ENCODE peak calls at places on chromosome 15, in six cellular contexts. One of them, this sample, is unnamed. For H3K4me1, the result is how much of the 10 kb centered on the place peaks cover.

GRCh38 chr15:41689834-41690233 is 29.6 kb downstream of the MGA start:
- DNase-seq in IMR-90: no peak
- DNase-seq in H9: no peak
- DNase-seq in neuronal stem cell: no peak
- DNase-seq in mesenchymal stem cell: no peak
- DNase-seq in H1: no peak
- DNase-seq in this sample: no peak

GRCh38 chr15:72437650-72438316 is 36.3 kb upstream of the ARIH1 start:
- DNase-seq in IMR-90: no peak
- DNase-seq in H9: no peak
- DNase-seq in neuronal stem cell: no peak
- DNase-seq in mesenchymal stem cell: no peak
- DNase-seq in H1: no peak
- DNase-seq in this sample: no peak

GRCh38 chr15:40108061-40108854 is 421 bp downstream of the BMF start:
- DNase-seq in IMR-90: peak
- DNase-seq in H9: no peak
- DNase-seq in neuronal stem cell: no peak
- DNase-seq in mesenchymal stem cell: peak
- DNase-seq in H1: no peak
- DNase-seq in this sample: peak

GRCh38 chr15:91291673-91292072 is 191.6 kb downstream of the SV2B start:
- DNase-seq in IMR-90: peak
- DNase-seq in H9: peak
- DNase-seq in neuronal stem cell: no peak
- DNase-seq in mesenchymal stem cell: no peak
- DNase-seq in H1: no peak
- DNase-seq in this sample: peak

GRCh38 chr15:67839358-67839928 is 402 bp downstream of the RNU6-1 start:
- DNase-seq in IMR-90: peak
- DNase-seq in H9: no peak
- DNase-seq in neuronal stem cell: no peak
- DNase-seq in mesenchymal stem cell: peak
- DNase-seq in H1: no peak
- DNase-seq in this sample: peak

GRCh38 chr15:55789066-55789660 is 46.2 kb upstream of the PRTG start:
- DNase-seq in IMR-90: no peak
- DNase-seq in H9: peak
- DNase-seq in neuronal stem cell: no peak
- DNase-seq in mesenchymal stem cell: no peak
- DNase-seq in H1: peak
- DNase-seq in this sample: peak

GRCh38 chr15:41894791-41895463 is 1.1 kb upstream of the SPTBN5 start:
- DNase-seq in IMR-90: peak
- DNase-seq in H9: peak
- DNase-seq in neuronal stem cell: no peak
- DNase-seq in mesenchymal stem cell: peak
- DNase-seq in H1: peak
- DNase-seq in this sample: peak

GRCh38 chr15:66785637-66786036 is 83.6 kb downstream of the SMAD6 start:
- DNase-seq in IMR-90: peak
- DNase-seq in H9: no peak
- DNase-seq in neuronal stem cell: no peak
- DNase-seq in mesenchymal stem cell: peak
- DNase-seq in H1: no peak
- DNase-seq in this sample: no peak

GRCh38 chr15:91465696-91466095 is 365.6 kb downstream of the SV2B start:
- DNase-seq in IMR-90: no peak
- DNase-seq in H9: no peak
- DNase-seq in neuronal stem cell: no peak
- DNase-seq in mesenchymal stem cell: no peak
- DNase-seq in H1: no peak
- DNase-seq in this sample: no peak

GRCh38 chr15:32993285-32993684 is 201.2 kb downstream of the FMN1 start:
- DNase-seq in IMR-90: no peak
- DNase-seq in H9: no peak
- DNase-seq in neuronal stem cell: no peak
- DNase-seq in mesenchymal stem cell: peak
- DNase-seq in H1: no peak
- DNase-seq in this sample: peak

GRCh38 chr15:40785814-40786213 is 16.0 kb downstream of the C15orf62 start:
- DNase-seq in IMR-90: peak
- DNase-seq in H9: no peak
- DNase-seq in neuronal stem cell: no peak
- DNase-seq in mesenchymal stem cell: no peak
- DNase-seq in H1: no peak
- DNase-seq in this sample: no peak

GRCh38 chr15:95284933-95285401 is 1045.5 kb upstream of the NR2F2 start:
- DNase-seq in IMR-90: peak
- DNase-seq in H9: no peak
- DNase-seq in neuronal stem cell: peak
- DNase-seq in mesenchymal stem cell: peak
- DNase-seq in H1: no peak
- DNase-seq in this sample: peak

GRCh38 chr15:33547876-33548275 is 237.1 kb downstream of the RYR3 start:
- DNase-seq in IMR-90: peak
- DNase-seq in H9: peak
- DNase-seq in neuronal stem cell: peak
- DNase-seq in mesenchymal stem cell: peak
- DNase-seq in H1: peak
- DNase-seq in this sample: peak

GRCh38 chr15:47378527-47378926 is 338.8 kb upstream of the SEMA6D start:
- DNase-seq in IMR-90: no peak
- DNase-seq in H9: no peak
- DNase-seq in neuronal stem cell: no peak
- DNase-seq in mesenchymal stem cell: no peak
- DNase-seq in H1: no peak
- DNase-seq in this sample: no peak

GRCh38 chr15:92074646-92075045 is 221.1 kb downstream of the SLCO3A1 start:
- DNase-seq in IMR-90: peak
- DNase-seq in H9: no peak
- DNase-seq in neuronal stem cell: no peak
- DNase-seq in mesenchymal stem cell: no peak
- DNase-seq in H1: no peak
- DNase-seq in this sample: peak

GRCh38 chr15:33729648-33730047 is 238.6 kb upstream of the CHRM5 start:
- DNase-seq in IMR-90: peak
- DNase-seq in H9: no peak
- DNase-seq in neuronal stem cell: no peak
- DNase-seq in mesenchymal stem cell: peak
- DNase-seq in H1: no peak
- DNase-seq in this sample: no peak

GRCh38 chr15:62758126-62758951 is 284.2 kb upstream of the TPM1 start:
- DNase-seq in IMR-90: peak
- DNase-seq in H9: no peak
- DNase-seq in neuronal stem cell: peak
- DNase-seq in mesenchymal stem cell: peak
- DNase-seq in H1: no peak
- DNase-seq in this sample: no peak
- H2BK15ac ChIP-seq in IMR-90: no peak
- H2BK15ac ChIP-seq in H9: no peak
- H2BK15ac ChIP-seq in neuronal stem cell: no peak
- H2BK15ac ChIP-seq in mesenchymal stem cell: no peak
- H2BK15ac ChIP-seq in H1: no peak
- H2BK15ac ChIP-seq in this sample: no peak

DNA sequence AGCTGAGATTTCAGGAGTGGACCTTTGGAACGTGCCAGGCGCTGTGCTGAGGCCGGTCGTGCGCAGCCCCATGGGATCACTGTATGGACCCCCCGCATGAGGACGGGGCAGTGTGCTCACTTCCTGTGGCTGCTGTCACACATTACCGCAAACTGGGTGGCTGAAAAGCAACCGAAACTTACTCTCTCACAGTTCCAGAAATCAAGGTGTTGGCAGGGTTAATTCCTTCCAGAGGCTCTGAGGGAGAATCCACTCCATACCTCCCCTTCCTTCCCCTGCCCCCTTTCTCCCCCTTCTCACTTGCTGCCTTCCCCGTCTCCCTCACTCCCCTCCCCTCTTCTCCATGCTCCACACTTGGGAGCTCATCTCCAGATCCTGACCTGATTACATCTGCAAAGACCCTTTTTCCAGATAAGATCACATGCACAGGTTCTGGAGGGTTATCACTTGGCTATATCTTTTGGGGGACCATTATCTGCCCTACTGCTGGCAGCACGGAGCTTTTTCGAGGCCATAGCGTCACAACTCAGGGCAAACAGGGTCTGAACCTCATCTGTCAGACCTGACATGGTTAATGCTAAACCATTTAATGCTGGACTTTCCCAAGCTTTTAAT is 41.2 kb downstream of the KLF13 start:
- DNase-seq in IMR-90: no peak
- DNase-seq in H9: no peak
- DNase-seq in neuronal stem cell: no peak
- DNase-seq in mesenchymal stem cell: no peak
- DNase-seq in H1: no peak
- DNase-seq in this sample: peak
- H3K4ac ChIP-seq in IMR-90: no peak
- H3K4ac ChIP-seq in H9: no peak
- H3K4ac ChIP-seq in neuronal stem cell: no peak
- H3K4ac ChIP-seq in mesenchymal stem cell: no peak
- H3K4ac ChIP-seq in H1: no peak
- H3K4ac ChIP-seq in this sample: no peak

GRCh38 chr15:74784426-74784825 is 2.5 kb downstream of the CSK start:
- DNase-seq in IMR-90: no peak
- DNase-seq in H9: no peak
- DNase-seq in neuronal stem cell: no peak
- DNase-seq in mesenchymal stem cell: no peak
- DNase-seq in H1: no peak
- DNase-seq in this sample: no peak

GRCh38 chr15:74783072-74783807 is 1.4 kb downstream of the CSK start:
- DNase-seq in IMR-90: peak
- DNase-seq in H9: no peak
- DNase-seq in neuronal stem cell: no peak
- DNase-seq in mesenchymal stem cell: peak
- DNase-seq in H1: no peak
- DNase-seq in this sample: no peak

GRCh38 chr15:74782596-74783071 is 754 bp downstream of the CSK start:
- DNase-seq in IMR-90: no peak
- DNase-seq in H9: no peak
- DNase-seq in neuronal stem cell: no peak
- DNase-seq in mesenchymal stem cell: peak
- DNase-seq in H1: no peak
- DNase-seq in this sample: no peak

GRCh38 chr15:74784854-74785715 is 3.2 kb downstream of the CSK start:
- DNase-seq in IMR-90: no peak
- DNase-seq in H9: no peak
- DNase-seq in neuronal stem cell: no peak
- DNase-seq in mesenchymal stem cell: no peak
- DNase-seq in H1: no peak
- DNase-seq in this sample: no peak

DNA sequence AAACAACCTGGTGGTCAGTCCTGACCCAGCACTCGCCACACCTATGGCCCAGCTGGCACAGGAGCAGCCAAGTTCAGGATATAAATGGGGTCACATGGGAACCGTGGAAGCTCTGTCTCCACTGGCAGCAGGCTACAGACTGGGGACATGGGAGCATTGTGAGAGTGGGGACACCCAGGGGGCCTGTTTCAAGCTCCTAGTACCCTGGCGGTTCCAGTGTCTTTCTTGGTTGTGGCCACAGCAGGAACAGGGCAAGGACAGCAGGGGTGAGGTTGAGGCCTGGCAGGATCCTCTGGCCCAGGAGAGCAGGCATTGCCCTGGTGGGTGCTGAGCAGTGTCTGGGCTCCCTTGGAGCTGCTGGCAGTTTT is 1.9 kb downstream of the CSK start:
- DNase-seq in IMR-90: no peak
- DNase-seq in H9: no peak
- DNase-seq in neuronal stem cell: no peak
- DNase-seq in mesenchymal stem cell: no peak
- DNase-seq in H1: no peak
- DNase-seq in this sample: no peak
- H3K4me1 ChIP-seq in IMR-90: under half
- H3K4me1 ChIP-seq in H9: under half
- H3K4me1 ChIP-seq in neuronal stem cell: under half
- H3K4me1 ChIP-seq in mesenchymal stem cell: half or more
- H3K4me1 ChIP-seq in H1: under half
- H3K4me1 ChIP-seq in this sample: under half

GRCh38 chr15:98440917-98441316 is 207.4 kb upstream of the IGF1R start:
- DNase-seq in IMR-90: no peak
- DNase-seq in H9: no peak
- DNase-seq in neuronal stem cell: no peak
- DNase-seq in mesenchymal stem cell: no peak
- DNase-seq in H1: no peak
- DNase-seq in this sample: peak

GRCh38 chr15:98438907-98439306 is 209.4 kb upstream of the IGF1R start:
- DNase-seq in IMR-90: no peak
- DNase-seq in H9: no peak
- DNase-seq in neuronal stem cell: no peak
- DNase-seq in mesenchymal stem cell: no peak
- DNase-seq in H1: no peak
- DNase-seq in this sample: no peak

GRCh38 chr15:98438326-98438725 is 210.0 kb upstream of the IGF1R start:
- DNase-seq in IMR-90: no peak
- DNase-seq in H9: no peak
- DNase-seq in neuronal stem cell: no peak
- DNase-seq in mesenchymal stem cell: no peak
- DNase-seq in H1: no peak
- DNase-seq in this sample: no peak

GRCh38 chr15:98439523-98439942 is 208.8 kb upstream of the IGF1R start:
- DNase-seq in IMR-90: no peak
- DNase-seq in H9: no peak
- DNase-seq in neuronal stem cell: no peak
- DNase-seq in mesenchymal stem cell: no peak
- DNase-seq in H1: no peak
- DNase-seq in this sample: no peak

GRCh38 chr15:98437752-98438151 is 210.6 kb upstream of the IGF1R start:
- DNase-seq in IMR-90: no peak
- DNase-seq in H9: no peak
- DNase-seq in neuronal stem cell: no peak
- DNase-seq in mesenchymal stem cell: no peak
- DNase-seq in H1: no peak
- DNase-seq in this sample: no peak
- H2BK15ac ChIP-seq in IMR-90: no peak
- H2BK15ac ChIP-seq in H9: no peak
- H2BK15ac ChIP-seq in neuronal stem cell: no peak
- H2BK15ac ChIP-seq in mesenchymal stem cell: no peak
- H2BK15ac ChIP-seq in H1: no peak
- H2BK15ac ChIP-seq in this sample: no peak

GRCh38 chr15:84889313-84889990 is 5.0 kb downstream of the SLC28A1 start:
- DNase-seq in IMR-90: no peak
- DNase-seq in H9: peak
- DNase-seq in neuronal stem cell: no peak
- DNase-seq in mesenchymal stem cell: no peak
- DNase-seq in H1: no peak
- DNase-seq in this sample: no peak
- H3K4ac ChIP-seq in IMR-90: no peak
- H3K4ac ChIP-seq in H9: no peak
- H3K4ac ChIP-seq in neuronal stem cell: no peak
- H3K4ac ChIP-seq in mesenchymal stem cell: no peak
- H3K4ac ChIP-seq in H1: no peak
- H3K4ac ChIP-seq in this sample: no peak

This sample was measured in mesendoderm.